ENCODE peak calls at places on chromosomes 7 and 10, in seven cellular contexts. One of them, this sample, is unnamed.

GRCh38 chr10:1687190-1687589 is 50.1 kb downstream of the ADARB2 start:
- DNase-seq in NCI-H774: no peak
- DNase-seq in HS-5: no peak
- DNase-seq in IMR-90: no peak
- DNase-seq in ACHN: no peak
- DNase-seq in sciatic nerve: no peak
- DNase-seq in colonic mucosa: no peak
- DNase-seq in this sample: no peak

GRCh38 chr7:101377189-101377736 is 14.6 kb downstream of the COL26A1 start:
- DNase-seq in IMR-90: no peak
- DNase-seq in NCI-H774: no peak
- DNase-seq in sciatic nerve: no peak
- DNase-seq in HS-5: no peak
- DNase-seq in colonic mucosa: no peak
- DNase-seq in ACHN: no peak
- DNase-seq in this sample: no peak

GRCh38 chr7:42227523-42227922 is 9.5 kb downstream of the GLI3 start:
- DNase-seq in ACHN: no peak
- DNase-seq in sciatic nerve: no peak
- DNase-seq in colonic mucosa: no peak
- DNase-seq in HS-5: no peak
- DNase-seq in IMR-90: no peak
- DNase-seq in NCI-H774: no peak
- DNase-seq in this sample: no peak

GRCh38 chr7:4906682-4907081 is 23.2 kb upstream of the RADIL start:
- DNase-seq in NCI-H774: no peak
- DNase-seq in colonic mucosa: no peak
- DNase-seq in sciatic nerve: no peak
- DNase-seq in HS-5: no peak
- DNase-seq in ACHN: no peak
- DNase-seq in IMR-90: no peak
- DNase-seq in this sample: peak; percentile 6

GRCh38 chr10:3783721-3784432 is 1.1 kb downstream of the KLF6 start:
- DNase-seq in ACHN: no peak
- DNase-seq in NCI-H774: peak; percentile 57
- DNase-seq in sciatic nerve: peak; percentile 87
- DNase-seq in HS-5: no peak
- DNase-seq in colonic mucosa: peak; percentile 73
- DNase-seq in IMR-90: peak; percentile 61
- DNase-seq in this sample: peak; percentile 56

GRCh38 chr7:86708334-86708733 is 64.6 kb downstream of the GRM3 start:
- DNase-seq in ACHN: no peak
- DNase-seq in NCI-H774: no peak
- DNase-seq in sciatic nerve: no peak
- DNase-seq in HS-5: no peak
- DNase-seq in colonic mucosa: no peak
- DNase-seq in IMR-90: no peak
- DNase-seq in this sample: no peak

GRCh38 chr7:84261509-84261908 is 66.9 kb upstream of the SEMA3A start:
- DNase-seq in ACHN: no peak
- DNase-seq in colonic mucosa: no peak
- DNase-seq in NCI-H774: no peak
- DNase-seq in IMR-90: no peak
- DNase-seq in HS-5: no peak
- DNase-seq in sciatic nerve: no peak
- DNase-seq in this sample: no peak

GRCh38 chr10:44306147-44306710 is 78.7 kb downstream of the CXCL12 start:
- DNase-seq in NCI-H774: no peak
- DNase-seq in HS-5: peak; percentile 26
- DNase-seq in colonic mucosa: no peak
- DNase-seq in IMR-90: peak; percentile 85
- DNase-seq in sciatic nerve: no peak
- DNase-seq in ACHN: no peak
- DNase-seq in this sample: peak; percentile 82

GRCh38 chr7:137820677-137821420 is 25.9 kb downstream of the DGKI start:
- DNase-seq in ACHN: no peak
- DNase-seq in NCI-H774: no peak
- DNase-seq in sciatic nerve: peak; percentile 76
- DNase-seq in IMR-90: peak; percentile 83
- DNase-seq in HS-5: no peak
- DNase-seq in colonic mucosa: peak; percentile 20
- DNase-seq in this sample: peak; percentile 79

GRCh38 chr10:126569513-126570447 is 100.7 kb downstream of the C10orf90 start:
- DNase-seq in colonic mucosa: no peak
- DNase-seq in HS-5: peak; percentile 51
- DNase-seq in IMR-90: peak; percentile 85
- DNase-seq in NCI-H774: no peak
- DNase-seq in ACHN: peak; percentile 68
- DNase-seq in sciatic nerve: no peak
- DNase-seq in this sample: peak; percentile 86

GRCh38 chr7:128937647-128938523 is at the start of gene IRF5:
- DNase-seq in ACHN: peak; percentile 80
- DNase-seq in HS-5: no peak
- DNase-seq in NCI-H774: peak; percentile 70
- DNase-seq in sciatic nerve: peak; percentile 66
- DNase-seq in colonic mucosa: peak; percentile 74
- DNase-seq in IMR-90: no peak
- DNase-seq in this sample: no peak

GRCh38 chr7:106611911-106612310 is 49.0 kb downstream of the CCDC71L start:
- DNase-seq in HS-5: no peak
- DNase-seq in NCI-H774: no peak
- DNase-seq in colonic mucosa: no peak
- DNase-seq in IMR-90: no peak
- DNase-seq in sciatic nerve: no peak
- DNase-seq in ACHN: no peak
- DNase-seq in this sample: peak; percentile 69

GRCh38 chr7:1018334-1018695 is 26.0 kb upstream of the GPR146 start:
- DNase-seq in colonic mucosa: no peak
- DNase-seq in HS-5: no peak
- DNase-seq in ACHN: no peak
- DNase-seq in sciatic nerve: no peak
- DNase-seq in IMR-90: no peak
- DNase-seq in NCI-H774: no peak
- DNase-seq in this sample: no peak